ENCODE peak calls at places on chromosomes 6 and 20, in nine cellular contexts. One of them, this sample, is unnamed.

GRCh38 chr6:16766043-16766521 is 4.8 kb upstream of the ATXN1 start:
- DNase-seq in colonic mucosa: no peak
- DNase-seq in body of pancreas: no peak
- DNase-seq in mammary epithelial cell: peak
- DNase-seq in foreskin fibroblast: peak
- DNase-seq in endothelial cell: no peak
- DNase-seq in AG09319: peak
- DNase-seq in fibroblast of villous mesenchyme: peak
- DNase-seq in OCI-LY7: no peak
- DNase-seq in this sample: no peak

GRCh38 chr6:136051140-136051775 is 198.9 kb downstream of the MTFR2 start:
- DNase-seq in colonic mucosa: no peak
- DNase-seq in body of pancreas: no peak
- DNase-seq in mammary epithelial cell: no peak
- DNase-seq in foreskin fibroblast: no peak
- DNase-seq in endothelial cell: no peak
- DNase-seq in AG09319: no peak
- DNase-seq in fibroblast of villous mesenchyme: peak
- DNase-seq in OCI-LY7: no peak
- DNase-seq in this sample: no peak

GRCh38 chr20:46512943-46513844 is at the start of gene ZNF334:
- DNase-seq in colonic mucosa: peak
- DNase-seq in body of pancreas: peak
- DNase-seq in mammary epithelial cell: peak
- DNase-seq in foreskin fibroblast: peak
- DNase-seq in endothelial cell: peak
- DNase-seq in AG09319: no peak
- DNase-seq in fibroblast of villous mesenchyme: peak
- DNase-seq in OCI-LY7: no peak
- DNase-seq in this sample: peak

GRCh38 chr6:110814488-110815259 is 595 bp downstream of the CDK19 start:
- DNase-seq in colonic mucosa: peak
- DNase-seq in body of pancreas: peak
- DNase-seq in mammary epithelial cell: peak
- DNase-seq in foreskin fibroblast: peak
- DNase-seq in endothelial cell: peak
- DNase-seq in AG09319: no peak
- DNase-seq in fibroblast of villous mesenchyme: peak
- DNase-seq in OCI-LY7: peak
- DNase-seq in this sample: peak

GRCh38 chr20:21048841-21049273 is 57.3 kb downstream of the LINC00237 start:
- DNase-seq in colonic mucosa: peak
- DNase-seq in body of pancreas: no peak
- DNase-seq in mammary epithelial cell: no peak
- DNase-seq in foreskin fibroblast: no peak
- DNase-seq in endothelial cell: peak
- DNase-seq in AG09319: no peak
- DNase-seq in fibroblast of villous mesenchyme: peak
- DNase-seq in OCI-LY7: peak
- DNase-seq in this sample: peak

GRCh38 chr6:44569931-44570385 is 182.5 kb downstream of the CDC5L start:
- DNase-seq in colonic mucosa: no peak
- DNase-seq in body of pancreas: no peak
- DNase-seq in mammary epithelial cell: no peak
- DNase-seq in foreskin fibroblast: peak
- DNase-seq in endothelial cell: no peak
- DNase-seq in AG09319: no peak
- DNase-seq in fibroblast of villous mesenchyme: no peak
- DNase-seq in OCI-LY7: no peak
- DNase-seq in this sample: peak

GRCh38 chr6:85436408-85436807 is 13.5 kb upstream of the NT5E start:
- DNase-seq in colonic mucosa: no peak
- DNase-seq in body of pancreas: no peak
- DNase-seq in mammary epithelial cell: no peak
- DNase-seq in foreskin fibroblast: peak
- DNase-seq in endothelial cell: no peak
- DNase-seq in AG09319: peak
- DNase-seq in fibroblast of villous mesenchyme: peak
- DNase-seq in OCI-LY7: no peak
- DNase-seq in this sample: no peak

GRCh38 chr6:158793432-158793831 is 25.7 kb downstream of the EZR start:
- DNase-seq in colonic mucosa: no peak
- DNase-seq in body of pancreas: no peak
- DNase-seq in mammary epithelial cell: no peak
- DNase-seq in foreskin fibroblast: peak
- DNase-seq in endothelial cell: no peak
- DNase-seq in AG09319: no peak
- DNase-seq in fibroblast of villous mesenchyme: peak
- DNase-seq in OCI-LY7: peak
- DNase-seq in this sample: peak

GRCh38 chr6:149449831-149450678 is 34.8 kb downstream of the ZC3H12D start:
- DNase-seq in colonic mucosa: no peak
- DNase-seq in body of pancreas: no peak
- DNase-seq in mammary epithelial cell: no peak
- DNase-seq in foreskin fibroblast: no peak
- DNase-seq in endothelial cell: no peak
- DNase-seq in AG09319: no peak
- DNase-seq in fibroblast of villous mesenchyme: no peak
- DNase-seq in OCI-LY7: no peak
- DNase-seq in this sample: no peak

GRCh38 chr6:41386594-41386993 is 51.2 kb downstream of the NCR2 start:
- DNase-seq in colonic mucosa: no peak
- DNase-seq in body of pancreas: no peak
- DNase-seq in mammary epithelial cell: no peak
- DNase-seq in foreskin fibroblast: no peak
- DNase-seq in endothelial cell: no peak
- DNase-seq in AG09319: no peak
- DNase-seq in fibroblast of villous mesenchyme: no peak
- DNase-seq in OCI-LY7: no peak
- DNase-seq in this sample: no peak

GRCh38 chr6:158256746-158257424 is 55.4 kb upstream of the TULP4 start:
- DNase-seq in colonic mucosa: no peak
- DNase-seq in body of pancreas: no peak
- DNase-seq in mammary epithelial cell: no peak
- DNase-seq in foreskin fibroblast: no peak
- DNase-seq in endothelial cell: no peak
- DNase-seq in AG09319: no peak
- DNase-seq in fibroblast of villous mesenchyme: no peak
- DNase-seq in OCI-LY7: no peak
- DNase-seq in this sample: no peak

GRCh38 chr6:87375315-87375714 is 30.7 kb downstream of the C6orf163 start:
- DNase-seq in colonic mucosa: no peak
- DNase-seq in body of pancreas: no peak
- DNase-seq in mammary epithelial cell: peak
- DNase-seq in foreskin fibroblast: no peak
- DNase-seq in endothelial cell: no peak
- DNase-seq in AG09319: no peak
- DNase-seq in fibroblast of villous mesenchyme: no peak
- DNase-seq in OCI-LY7: no peak
- DNase-seq in this sample: no peak

GRCh38 chr6:84379142-84379541 is 151.7 kb upstream of the CEP162 start:
- DNase-seq in colonic mucosa: no peak
- DNase-seq in body of pancreas: no peak
- DNase-seq in mammary epithelial cell: no peak
- DNase-seq in foreskin fibroblast: no peak
- DNase-seq in endothelial cell: no peak
- DNase-seq in AG09319: no peak
- DNase-seq in fibroblast of villous mesenchyme: no peak
- DNase-seq in OCI-LY7: no peak
- DNase-seq in this sample: no peak

GRCh38 chr6:29924731-29925130 is 17.6 kb upstream of the HLA-A start:
- DNase-seq in colonic mucosa: peak
- DNase-seq in body of pancreas: no peak
- DNase-seq in mammary epithelial cell: peak
- DNase-seq in foreskin fibroblast: no peak
- DNase-seq in endothelial cell: no peak
- DNase-seq in AG09319: no peak
- DNase-seq in fibroblast of villous mesenchyme: no peak
- DNase-seq in OCI-LY7: no peak
- DNase-seq in this sample: no peak

GRCh38 chr20:61352381-61353260 is 100.6 kb downstream of the CDH4 start:
- DNase-seq in colonic mucosa: no peak
- DNase-seq in body of pancreas: no peak
- DNase-seq in mammary epithelial cell: no peak
- DNase-seq in foreskin fibroblast: no peak
- DNase-seq in endothelial cell: no peak
- DNase-seq in AG09319: no peak
- DNase-seq in fibroblast of villous mesenchyme: no peak
- DNase-seq in OCI-LY7: no peak
- DNase-seq in this sample: no peak

GRCh38 chr20:2619961-2620595 is 32.4 kb upstream of the NOP56 start:
- DNase-seq in colonic mucosa: no peak
- DNase-seq in body of pancreas: no peak
- DNase-seq in mammary epithelial cell: peak
- DNase-seq in foreskin fibroblast: peak
- DNase-seq in endothelial cell: no peak
- DNase-seq in AG09319: no peak
- DNase-seq in fibroblast of villous mesenchyme: peak
- DNase-seq in OCI-LY7: no peak
- DNase-seq in this sample: no peak

GRCh38 chr20:50333856-50334255 is 143.2 kb downstream of the CEBPB start:
- DNase-seq in colonic mucosa: no peak
- DNase-seq in body of pancreas: no peak
- DNase-seq in mammary epithelial cell: peak
- DNase-seq in foreskin fibroblast: peak
- DNase-seq in endothelial cell: no peak
- DNase-seq in AG09319: peak
- DNase-seq in fibroblast of villous mesenchyme: peak
- DNase-seq in OCI-LY7: no peak
- DNase-seq in this sample: no peak

GRCh38 chr20:41072099-41072798 is 43.6 kb downstream of the TOP1 start:
- DNase-seq in colonic mucosa: no peak
- DNase-seq in body of pancreas: peak
- DNase-seq in mammary epithelial cell: peak
- DNase-seq in foreskin fibroblast: peak
- DNase-seq in endothelial cell: no peak
- DNase-seq in AG09319: peak
- DNase-seq in fibroblast of villous mesenchyme: peak
- DNase-seq in OCI-LY7: no peak
- DNase-seq in this sample: no peak

GRCh38 chr6:41266555-41266954 is 19.9 kb downstream of the TREM1 start:
- DNase-seq in colonic mucosa: no peak
- DNase-seq in body of pancreas: no peak
- DNase-seq in mammary epithelial cell: no peak
- DNase-seq in foreskin fibroblast: no peak
- DNase-seq in endothelial cell: no peak
- DNase-seq in AG09319: no peak
- DNase-seq in fibroblast of villous mesenchyme: no peak
- DNase-seq in OCI-LY7: no peak
- DNase-seq in this sample: no peak

GRCh38 chr6:51719297-51719696 is 368.1 kb downstream of the PKHD1 start:
- DNase-seq in colonic mucosa: no peak
- DNase-seq in body of pancreas: no peak
- DNase-seq in mammary epithelial cell: no peak
- DNase-seq in foreskin fibroblast: no peak
- DNase-seq in endothelial cell: no peak
- DNase-seq in AG09319: no peak
- DNase-seq in fibroblast of villous mesenchyme: no peak
- DNase-seq in OCI-LY7: no peak
- DNase-seq in this sample: no peak
- TF ChIP-seq CTCF in colonic mucosa: no peak
- TF ChIP-seq CTCF in body of pancreas: no peak
- TF ChIP-seq CTCF in mammary epithelial cell: no peak
- TF ChIP-seq CTCF in foreskin fibroblast: no peak
- TF ChIP-seq CTCF in endothelial cell: no peak
- TF ChIP-seq CTCF in AG09319: no peak
- TF ChIP-seq CTCF in fibroblast of villous mesenchyme: no peak
- TF ChIP-seq CTCF in OCI-LY7: no peak
- TF ChIP-seq CTCF in this sample: no peak

GRCh38 chr6:52696418-52696817 is 25.5 kb downstream of the TMEM14A start:
- DNase-seq in colonic mucosa: no peak
- DNase-seq in body of pancreas: no peak
- DNase-seq in mammary epithelial cell: no peak
- DNase-seq in foreskin fibroblast: no peak
- DNase-seq in endothelial cell: no peak
- DNase-seq in AG09319: no peak
- DNase-seq in fibroblast of villous mesenchyme: no peak
- DNase-seq in OCI-LY7: peak
- DNase-seq in this sample: no peak
- TF ChIP-seq CTCF in colonic mucosa: no peak
- TF ChIP-seq CTCF in body of pancreas: no peak
- TF ChIP-seq CTCF in mammary epithelial cell: no peak
- TF ChIP-seq CTCF in foreskin fibroblast: no peak
- TF ChIP-seq CTCF in endothelial cell: no peak
- TF ChIP-seq CTCF in AG09319: no peak
- TF ChIP-seq CTCF in fibroblast of villous mesenchyme: no peak
- TF ChIP-seq CTCF in OCI-LY7: peak
- TF ChIP-seq CTCF in this sample: no peak

GRCh38 chr20:3980260-3981131 is 34.9 kb downstream of the RNF24 start:
- DNase-seq in colonic mucosa: no peak
- DNase-seq in body of pancreas: no peak
- DNase-seq in mammary epithelial cell: peak
- DNase-seq in foreskin fibroblast: peak
- DNase-seq in endothelial cell: no peak
- DNase-seq in AG09319: no peak
- DNase-seq in fibroblast of villous mesenchyme: peak
- DNase-seq in OCI-LY7: peak
- DNase-seq in this sample: no peak

DNA sequence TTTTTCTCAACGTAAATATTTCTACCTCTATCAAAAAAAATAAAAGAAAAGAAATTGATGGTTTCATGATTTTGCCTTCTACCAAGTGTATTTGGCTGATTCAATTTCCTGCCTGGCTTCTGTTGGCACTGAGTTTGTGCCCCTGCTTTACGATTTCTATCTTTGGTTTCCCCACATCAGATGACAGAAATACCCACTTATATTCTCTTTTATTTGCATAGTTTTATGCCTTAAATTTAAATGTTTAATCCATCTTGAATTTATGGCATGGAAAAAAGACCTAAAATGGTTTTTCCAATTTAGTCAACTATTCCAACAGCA is 34.3 kb downstream of the RNF24 start:
- DNase-seq in colonic mucosa: no peak
- DNase-seq in body of pancreas: no peak
- DNase-seq in mammary epithelial cell: no peak
- DNase-seq in foreskin fibroblast: no peak
- DNase-seq in endothelial cell: no peak
- DNase-seq in AG09319: no peak
- DNase-seq in fibroblast of villous mesenchyme: no peak
- DNase-seq in OCI-LY7: no peak
- DNase-seq in this sample: no peak
- TF ChIP-seq CTCF in colonic mucosa: no peak
- TF ChIP-seq CTCF in body of pancreas: no peak
- TF ChIP-seq CTCF in mammary epithelial cell: no peak
- TF ChIP-seq CTCF in foreskin fibroblast: no peak
- TF ChIP-seq CTCF in endothelial cell: no peak
- TF ChIP-seq CTCF in AG09319: no peak
- TF ChIP-seq CTCF in fibroblast of villous mesenchyme: no peak
- TF ChIP-seq CTCF in OCI-LY7: no peak
- TF ChIP-seq CTCF in this sample: no peak

DNA sequence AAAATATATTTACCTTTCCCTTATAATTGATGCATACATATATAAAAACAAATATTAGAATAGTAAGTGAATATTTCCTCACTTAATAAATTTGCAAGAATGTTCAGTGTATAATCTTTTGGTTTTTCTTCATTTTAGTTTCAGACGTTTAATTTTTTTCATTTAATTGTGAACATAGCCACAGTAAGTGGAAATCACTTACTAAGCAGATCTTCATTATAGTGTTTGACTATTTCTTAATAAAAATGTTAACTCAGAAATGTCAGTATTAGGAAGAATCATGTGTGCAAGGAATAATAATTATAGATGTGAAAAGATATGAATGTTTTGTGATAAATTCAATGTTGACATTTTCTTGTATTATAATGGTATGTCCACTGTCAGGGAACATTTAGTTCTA is 27.4 kb downstream of the STXBP5 start:
- DNase-seq in colonic mucosa: no peak
- DNase-seq in body of pancreas: no peak
- DNase-seq in mammary epithelial cell: no peak
- DNase-seq in foreskin fibroblast: no peak
- DNase-seq in endothelial cell: no peak
- DNase-seq in AG09319: no peak
- DNase-seq in fibroblast of villous mesenchyme: no peak
- DNase-seq in OCI-LY7: no peak
- DNase-seq in this sample: no peak
- TF ChIP-seq CTCF in colonic mucosa: no peak
- TF ChIP-seq CTCF in body of pancreas: no peak
- TF ChIP-seq CTCF in mammary epithelial cell: no peak
- TF ChIP-seq CTCF in foreskin fibroblast: no peak
- TF ChIP-seq CTCF in endothelial cell: no peak
- TF ChIP-seq CTCF in AG09319: no peak
- TF ChIP-seq CTCF in fibroblast of villous mesenchyme: no peak
- TF ChIP-seq CTCF in OCI-LY7: no peak
- TF ChIP-seq CTCF in this sample: no peak

This sample was measured in transverse colon.